ENCODE peak calls at places on chromosomes 3 and 15, in seven cellular contexts. H is cardiac muscle cell; S is effector memory CD8-positive, alpha-beta T cell; U is stomach; Y is A172; P is bronchial epithelial cell; T is DMS79. Z is an unnamed sample.

GRCh38 chr3:89877230-89877629 is 769.8 kb downstream of the EPHA3 start:
- DNase-seq in U (no peak), P (no peak), Y (no peak), H (no peak), T (no peak), S (no peak), Z (no peak)

GRCh38 chr3:13200951-13201350 is 127.7 kb upstream of the IQSEC1 start:
- DNase-seq in P (no peak), Y (no peak), H (peak), S (no peak), U (no peak), T (no peak), Z (no peak)

GRCh38 chr3:36904641-36905040 is 40.2 kb downstream of the TRANK1 start:
- DNase-seq in Y (peak), U (no peak), T (no peak), S (no peak), H (peak), P (peak), Z (no peak)

GRCh38 chr3:23175361-23176073 is 27.6 kb upstream of the UBE2E2 start:
- DNase-seq in T (no peak), S (no peak), P (peak), H (no peak), Y (peak), U (no peak), Z (no peak)

GRCh38 chr15:62444104-62445027 is 279.3 kb upstream of the C2CD4B start:
- DNase-seq in U (no peak), T (no peak), P (peak), H (no peak), Y (peak), S (no peak), Z (no peak)

GRCh38 chr3:63912768-63913588 is 795 bp upstream of the SCAANT1 start:
- DNase-seq in P (peak), T (no peak), H (peak), S (peak), Y (peak), U (peak), Z (no peak)

GRCh38 chr15:100703032-100703578 is 100.7 kb downstream of the ASB7 start:
- DNase-seq in Y (no peak), P (peak), H (no peak), U (no peak), S (no peak), T (no peak), Z (no peak)

GRCh38 chr15:47991376-47991775 is 129.4 kb upstream of the SLC24A5 start:
- DNase-seq in Y (no peak), U (no peak), S (no peak), T (no peak), H (no peak), P (no peak), Z (no peak)

GRCh38 chr3:131957980-131958379 is 76.8 kb downstream of the CPNE4 start:
- DNase-seq in U (no peak), Y (no peak), H (no peak), P (peak), S (no peak), T (no peak), Z (no peak)

GRCh38 chr3:71646971-71647370 is 63.4 kb upstream of the FOXP1 start:
- DNase-seq in Y (no peak), S (no peak), P (no peak), U (no peak), H (peak), T (no peak), Z (no peak)

GRCh38 chr3:149553781-149554451 is 79.4 kb downstream of the TM4SF4 start:
- DNase-seq in S (no peak), H (peak), T (no peak), P (no peak), Y (no peak), U (no peak), Z (no peak)

Z was measured in NCI-H526 treated with DMSO at 0.1 percent for 48 hours.